ENCODE peak calls at places on chromosomes 13 and 19, in four cellular contexts. V is left lung, O is A673, N is dorsolateral prefrontal cortex. K is an unnamed sample.

GRCh38 chr13:38350114-38350617 is 515 bp downstream of the UFM1 start:
- DNase-seq in V (peak), O (no peak), N (no peak), K (peak)

GRCh38 chr13:32001392-32001768 is 30.2 kb upstream of the FRY start:
- DNase-seq in V (no peak), O (peak), N (no peak), K (no peak)

GRCh38 chr19:42124386-42124901 is 7.8 kb downstream of the POU2F2 start:
- DNase-seq in V (no peak), O (no peak), N (no peak), K (no peak)

GRCh38 chr13:51895906-51896888 is 34.4 kb downstream of the CCDC70 start:
- DNase-seq in V (no peak), O (peak), N (peak), K (peak)

GRCh38 chr19:51687791-51688664 is 5.1 kb upstream of the SPACA6 start:
- DNase-seq in V (peak), O (peak), N (peak), K (peak)

GRCh38 chr13:22061371-22061805 is 390.5 kb downstream of the FGF9 start:
- DNase-seq in V (no peak), O (no peak), N (no peak), K (no peak)

GRCh38 chr19:46574533-46574932 is 26.6 kb upstream of the CALM3 start:
- DNase-seq in V (no peak), O (peak), N (no peak), K (peak)

GRCh38 chr13:67408823-67409222 is 178.7 kb upstream of the PCDH9 start:
- DNase-seq in V (no peak), O (no peak), N (no peak), K (no peak)

GRCh38 chr19:19329199-19329598 is 8.6 kb downstream of the MAU2 start:
- DNase-seq in V (no peak), O (no peak), N (no peak), K (no peak)

GRCh38 chr19:47703301-47703700 is 9.9 kb upstream of the EHD2 start:
- DNase-seq in V (no peak), O (peak), N (no peak), K (no peak)

GRCh38 chr13:47901451-47901850 is 99.6 kb downstream of the SUCLA2 start:
- DNase-seq in V (no peak), O (peak), N (no peak), K (no peak)

GRCh38 chr19:4445963-4446668 is 11.5 kb downstream of the UBXN6 start:
- DNase-seq in V (no peak), O (no peak), N (no peak), K (no peak)

GRCh38 chr13:74074723-74075122 is 59.5 kb downstream of the KLF12 start:
- DNase-seq in V (no peak), O (peak), N (no peak), K (no peak)

GRCh38 chr13:37295573-37295972 is 190.1 kb upstream of the CSNK1A1L start:
- DNase-seq in V (no peak), O (no peak), N (no peak), K (no peak)

GRCh38 chr13:36831291-36831690 is 12.3 kb downstream of the RFXAP start:
- DNase-seq in V (no peak), O (no peak), N (no peak), K (no peak)

GRCh38 chr19:4817467-4818277 is 13.8 kb downstream of the TICAM1 start:
- DNase-seq in V (peak), O (no peak), N (no peak), K (no peak)

GRCh38 chr13:40026741-40027140 is 371.3 kb downstream of the COG6 start:
- DNase-seq in V (no peak), O (no peak), N (no peak), K (no peak)

GRCh38 chr13:98284677-98285076 is 107.6 kb upstream of the RNF113B start:
- DNase-seq in V (no peak), O (peak), N (no peak), K (no peak)

GRCh38 chr13:31436478-31436877 is 236.7 kb downstream of the B3GLCT start:
- DNase-seq in V (no peak), O (no peak), N (no peak), K (no peak)

GRCh38 chr19:46361915-46362314 is 15.0 kb downstream of the PPP5C start:
- DNase-seq in V (no peak), O (no peak), N (no peak), K (no peak)

GRCh38 chr19:44607049-44607448 is 6.3 kb upstream of the IGSF23 start:
- DNase-seq in V (no peak), O (peak), N (no peak), K (no peak)

GRCh38 chr19:36638862-36639510 is 27.7 kb downstream of the ZNF461 start:
- DNase-seq in V (no peak), O (no peak), N (no peak), K (no peak)

GRCh38 chr19:4575267-4575793 is 15.8 kb upstream of the SEMA6B start:
- DNase-seq in V (no peak), O (peak), N (no peak), K (peak)

GRCh38 chr13:39038569-39038898 is 278 bp downstream of the NHLRC3 start:
- DNase-seq in V (peak), O (peak), N (peak), K (no peak)

GRCh38 chr13:42836930-42837329 is 55.5 kb downstream of the FAM216B start:
- DNase-seq in V (no peak), O (peak), N (no peak), K (peak)

GRCh38 chr19:34345934-34346333 is 19.1 kb upstream of the GPI start:
- DNase-seq in V (peak), O (peak), N (peak), K (peak)

GRCh38 chr13:31204592-31204991 is 4.8 kb downstream of the B3GLCT start:
- DNase-seq in V (no peak), O (peak), N (no peak), K (peak)

GRCh38 chr19:32877977-32878745 is 8.6 kb upstream of the SLC7A9 start:
- DNase-seq in V (no peak), O (no peak), N (no peak), K (no peak)
- H3K4me3 ChIP-seq in V (no peak), O (no peak), N (no peak), K (no peak)

GRCh38 chr19:17951151-17952040 is 15.5 kb upstream of the KCNN1 start:
- DNase-seq in V (no peak), O (no peak), N (no peak), K (no peak)

GRCh38 chr19:17953869-17954268 is 13.0 kb upstream of the KCNN1 start:
- DNase-seq in V (no peak), O (peak), N (no peak), K (no peak)

GRCh38 chr19:17953316-17953801 is 13.5 kb upstream of the KCNN1 start:
- DNase-seq in V (no peak), O (no peak), N (no peak), K (no peak)

GRCh38 chr19:17950310-17951150 is 16.4 kb upstream of the KCNN1 start:
- DNase-seq in V (no peak), O (peak), N (no peak), K (peak)

GRCh38 chr19:17952041-17952976 is 14.6 kb upstream of the KCNN1 start:
- DNase-seq in V (no peak), O (no peak), N (no peak), K (peak)
- H3K4me3 ChIP-seq in V (no peak), O (peak), N (peak), K (peak)

GRCh38 chr19:1646931-1647663 is 5.3 kb downstream of the TCF3 start:
- DNase-seq in V (peak), O (no peak), N (no peak), K (peak)
- H3K4me3 ChIP-seq in V (no peak), O (no peak), N (no peak), K (no peak)

DNA sequence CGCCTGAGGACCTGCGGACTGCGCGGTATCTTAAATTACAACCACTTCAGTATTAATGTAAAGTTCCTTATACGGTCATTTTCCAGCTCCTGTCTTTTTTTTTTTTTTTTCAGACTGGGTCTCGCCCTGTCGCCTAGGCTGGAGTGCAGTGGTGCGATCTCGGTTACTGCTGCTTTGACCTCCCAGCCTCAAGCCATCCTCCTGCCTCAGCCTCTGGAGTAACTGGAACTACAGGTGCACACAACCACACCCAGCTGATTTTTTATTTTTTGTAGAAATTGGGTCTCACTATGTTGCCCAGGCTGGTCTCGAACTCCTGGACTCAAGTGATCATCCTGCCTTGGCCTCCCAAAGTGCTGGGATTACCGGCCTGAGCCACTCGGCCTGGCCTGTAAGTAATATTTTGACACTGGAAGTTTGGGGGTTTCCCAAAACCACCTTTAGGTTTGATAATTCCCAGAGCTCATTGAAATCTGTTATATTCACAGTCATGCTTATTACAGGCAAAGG is 406 bp upstream of the EID2B start:
- DNase-seq in V (no peak), O (no peak), N (no peak), K (no peak)
- H3K4me3 ChIP-seq in V (peak), O (peak), N (peak), K (no peak)

DNA sequence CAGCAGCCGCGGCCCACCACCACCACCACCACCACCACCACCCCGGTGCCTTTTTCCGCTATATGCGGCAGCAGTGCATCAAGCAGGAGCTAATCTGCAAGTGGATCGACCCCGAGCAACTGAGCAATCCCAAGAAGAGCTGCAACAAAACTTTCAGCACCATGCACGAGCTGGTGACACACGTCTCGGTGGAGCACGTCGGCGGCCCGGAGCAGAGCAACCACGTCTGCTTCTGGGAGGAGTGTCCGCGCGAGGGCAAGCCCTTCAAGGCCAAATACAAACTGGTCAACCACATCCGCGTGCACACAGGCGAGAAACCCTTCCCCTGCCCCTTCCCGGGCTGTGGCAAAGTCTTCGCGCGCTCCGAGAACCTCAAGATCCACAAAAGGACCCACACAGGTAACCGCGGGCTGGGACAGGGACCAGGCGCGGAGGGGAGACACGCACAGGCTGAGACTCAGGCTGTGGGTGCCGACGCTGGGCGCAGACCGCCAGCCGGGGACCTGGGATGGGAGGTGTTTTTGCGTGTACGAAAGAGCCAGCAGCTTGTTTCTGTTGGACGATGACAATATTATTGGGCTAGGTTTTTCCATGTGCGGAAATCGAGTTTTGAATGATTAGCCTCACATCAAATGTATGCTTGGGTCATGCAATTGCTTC is 1.3 kb downstream of the ZIC2 start:
- DNase-seq in V (no peak), O (peak), N (no peak), K (no peak)
- H3K4me3 ChIP-seq in V (no peak), O (peak), N (peak), K (no peak)

GRCh38 chr13:46565808-46566750 is 13.1 kb downstream of the LRCH1 start:
- DNase-seq in V (no peak), O (no peak), N (no peak), K (no peak)

GRCh38 chr13:46570273-46570672 is 17.3 kb downstream of the LRCH1 start:
- DNase-seq in V (no peak), O (no peak), N (no peak), K (no peak)

GRCh38 chr13:46569471-46569870 is 16.5 kb downstream of the LRCH1 start:
- DNase-seq in V (no peak), O (no peak), N (no peak), K (peak)

GRCh38 chr13:46571189-46571901 is 18.4 kb downstream of the LRCH1 start:
- DNase-seq in V (no peak), O (peak), N (no peak), K (no peak)

GRCh38 chr13:46567671-46568070 is 14.7 kb downstream of the LRCH1 start:
- DNase-seq in V (no peak), O (peak), N (no peak), K (no peak)
- H3K4me3 ChIP-seq in V (no peak), O (no peak), N (no peak), K (no peak)

K was measured in BE2C.